ENCODE peak calls at places on chromosomes 7 and 10, in four cellular contexts. One of them, this sample, is unnamed.

GRCh38 chr10:75019360-75019759 is 92.1 kb upstream of the SAMD8 start:
- DNase-seq in smooth muscle cell of the brain vasculature: no peak
- DNase-seq in aorta: no peak
- DNase-seq in nephron progenitor cell: no peak
- DNase-seq in this sample: no peak

GRCh38 chr10:132753596-132753995 is 32.4 kb downstream of the NKX6-2 start:
- DNase-seq in aorta: no peak
- DNase-seq in nephron progenitor cell: no peak
- DNase-seq in smooth muscle cell of the brain vasculature: no peak
- DNase-seq in this sample: no peak

GRCh38 chr7:134539380-134540004 is 9.4 kb upstream of the AKR1B15 start:
- DNase-seq in nephron progenitor cell: no peak
- DNase-seq in smooth muscle cell of the brain vasculature: no peak
- DNase-seq in aorta: no peak
- DNase-seq in this sample: no peak

GRCh38 chr10:79159785-79160184 is 91.0 kb downstream of the ZMIZ1 start:
- DNase-seq in aorta: peak
- DNase-seq in smooth muscle cell of the brain vasculature: no peak
- DNase-seq in nephron progenitor cell: no peak
- DNase-seq in this sample: no peak

GRCh38 chr10:78197628-78198272 is 164.1 kb downstream of the RPS24 start:
- DNase-seq in aorta: no peak
- DNase-seq in nephron progenitor cell: no peak
- DNase-seq in smooth muscle cell of the brain vasculature: no peak
- DNase-seq in this sample: no peak

GRCh38 chr10:15815242-15815885 is 44.9 kb downstream of the MINDY3 start:
- DNase-seq in aorta: no peak
- DNase-seq in smooth muscle cell of the brain vasculature: no peak
- DNase-seq in nephron progenitor cell: no peak
- DNase-seq in this sample: no peak

GRCh38 chr7:10128748-10129147 is 844.9 kb upstream of the PHF14 start:
- DNase-seq in nephron progenitor cell: peak
- DNase-seq in aorta: no peak
- DNase-seq in smooth muscle cell of the brain vasculature: no peak
- DNase-seq in this sample: peak

GRCh38 chr7:2272031-2272430 is 30.0 kb downstream of the NUDT1 start:
- DNase-seq in smooth muscle cell of the brain vasculature: no peak
- DNase-seq in nephron progenitor cell: no peak
- DNase-seq in aorta: no peak
- DNase-seq in this sample: peak

GRCh38 chr7:11831727-11832495 is at the start of gene THSD7A:
- DNase-seq in aorta: no peak
- DNase-seq in smooth muscle cell of the brain vasculature: no peak
- DNase-seq in nephron progenitor cell: peak
- DNase-seq in this sample: peak

GRCh38 chr7:50610521-50611277 is 45.5 kb upstream of the DDC start:
- DNase-seq in aorta: no peak
- DNase-seq in nephron progenitor cell: no peak
- DNase-seq in smooth muscle cell of the brain vasculature: no peak
- DNase-seq in this sample: no peak

GRCh38 chr10:65275296-65275695 is 1650.5 kb upstream of the LRRTM3 start:
- DNase-seq in nephron progenitor cell: no peak
- DNase-seq in smooth muscle cell of the brain vasculature: no peak
- DNase-seq in aorta: no peak
- DNase-seq in this sample: no peak

GRCh38 chr10:132309879-132310591 is 2.3 kb upstream of the STK32C start:
- DNase-seq in aorta: peak
- DNase-seq in nephron progenitor cell: no peak
- DNase-seq in smooth muscle cell of the brain vasculature: no peak
- DNase-seq in this sample: no peak

GRCh38 chr10:95327367-95327766 is 36.6 kb upstream of the PDLIM1 start:
- DNase-seq in smooth muscle cell of the brain vasculature: peak
- DNase-seq in nephron progenitor cell: no peak
- DNase-seq in aorta: no peak
- DNase-seq in this sample: peak

GRCh38 chr7:131212114-131212513 is 115.6 kb upstream of the MKLN1 start:
- DNase-seq in aorta: no peak
- DNase-seq in nephron progenitor cell: peak
- DNase-seq in smooth muscle cell of the brain vasculature: no peak
- DNase-seq in this sample: no peak

GRCh38 chr7:149742075-149742701 is 31.2 kb downstream of the ZNF467 start:
- DNase-seq in nephron progenitor cell: peak
- DNase-seq in aorta: peak
- DNase-seq in smooth muscle cell of the brain vasculature: peak
- DNase-seq in this sample: peak

GRCh38 chr7:136278057-136278456 is 300.9 kb upstream of the MTPN start:
- DNase-seq in nephron progenitor cell: no peak
- DNase-seq in smooth muscle cell of the brain vasculature: no peak
- DNase-seq in aorta: no peak
- DNase-seq in this sample: no peak

GRCh38 chr10:123287594-123288247 is 133.5 kb downstream of the BUB3 start:
- DNase-seq in smooth muscle cell of the brain vasculature: no peak
- DNase-seq in aorta: no peak
- DNase-seq in nephron progenitor cell: no peak
- DNase-seq in this sample: no peak

GRCh38 chr10:110865184-110865803 is 6.4 kb upstream of the PDCD4 start:
- DNase-seq in smooth muscle cell of the brain vasculature: no peak
- DNase-seq in aorta: no peak
- DNase-seq in nephron progenitor cell: no peak
- DNase-seq in this sample: peak

GRCh38 chr10:62422068-62422590 is 48.0 kb downstream of the ZNF365 start:
- DNase-seq in nephron progenitor cell: no peak
- DNase-seq in smooth muscle cell of the brain vasculature: no peak
- DNase-seq in aorta: no peak
- DNase-seq in this sample: no peak

GRCh38 chr7:29327455-29327854 is 132.9 kb downstream of the CHN2 start:
- DNase-seq in nephron progenitor cell: no peak
- DNase-seq in aorta: no peak
- DNase-seq in smooth muscle cell of the brain vasculature: no peak
- DNase-seq in this sample: peak

GRCh38 chr10:88800152-88801125 is 2.1 kb upstream of the LIPM start:
- DNase-seq in smooth muscle cell of the brain vasculature: no peak
- DNase-seq in aorta: no peak
- DNase-seq in nephron progenitor cell: no peak
- DNase-seq in this sample: no peak

GRCh38 chr7:75906991-75907667 is 7.8 kb upstream of the POR start:
- DNase-seq in smooth muscle cell of the brain vasculature: no peak
- DNase-seq in nephron progenitor cell: no peak
- DNase-seq in aorta: no peak
- DNase-seq in this sample: no peak

GRCh38 chr10:31319602-31320178 is 674 bp downstream of the ZEB1 start:
- DNase-seq in aorta: peak
- DNase-seq in nephron progenitor cell: no peak
- DNase-seq in smooth muscle cell of the brain vasculature: no peak
- DNase-seq in this sample: peak

GRCh38 chr10:45202242-45202641 is 113.2 kb downstream of the OR13A1 start:
- DNase-seq in nephron progenitor cell: no peak
- DNase-seq in smooth muscle cell of the brain vasculature: no peak
- DNase-seq in aorta: no peak
- DNase-seq in this sample: no peak

GRCh38 chr7:150479023-150479716 is 28.7 kb downstream of the GIMAP8 start:
- DNase-seq in aorta: no peak
- DNase-seq in smooth muscle cell of the brain vasculature: no peak
- DNase-seq in nephron progenitor cell: no peak
- DNase-seq in this sample: no peak

GRCh38 chr10:113108180-113108835 is 158.3 kb downstream of the TCF7L2 start:
- DNase-seq in aorta: no peak
- DNase-seq in nephron progenitor cell: peak
- DNase-seq in smooth muscle cell of the brain vasculature: no peak
- DNase-seq in this sample: peak

GRCh38 chr7:142384508-142384922 is 126.7 kb upstream of the PRSS58 start:
- DNase-seq in nephron progenitor cell: no peak
- DNase-seq in aorta: no peak
- DNase-seq in smooth muscle cell of the brain vasculature: no peak
- DNase-seq in this sample: peak

GRCh38 chr10:13816195-13816926 is 229.6 kb downstream of the PRPF18 start:
- DNase-seq in nephron progenitor cell: no peak
- DNase-seq in aorta: no peak
- DNase-seq in smooth muscle cell of the brain vasculature: peak
- DNase-seq in this sample: no peak

GRCh38 chr7:43616977-43617376 is 34.1 kb downstream of the STK17A start:
- DNase-seq in nephron progenitor cell: no peak
- DNase-seq in aorta: no peak
- DNase-seq in smooth muscle cell of the brain vasculature: no peak
- DNase-seq in this sample: no peak